ENCODE peak calls at places on chromosomes 1 and 21, in five cellular contexts. One of them, this sample, is unnamed.

GRCh38 chr1:1631793-1632420 is at the start of gene MMP23B:
- DNase-seq in stimulated activated CD4-positive, alpha-beta T cell treated with anti-CD3 and anti-CD28 coated beads, TNF-alpha, amount 100 ng/mL, for 1 hour: no peak
- DNase-seq in cardiac fibroblast: no peak
- DNase-seq in amniotic stem cell: no peak
- DNase-seq in NCI-H1694 treated with DMSO at 0.1 percent for 48 hours: no peak
- DNase-seq in this sample: no peak

GRCh38 chr1:25909062-25909461 is 2.8 kb upstream of the STMN1 start:
- DNase-seq in stimulated activated CD4-positive, alpha-beta T cell treated with anti-CD3 and anti-CD28 coated beads, TNF-alpha, amount 100 ng/mL, for 1 hour: no peak
- DNase-seq in cardiac fibroblast: no peak
- DNase-seq in amniotic stem cell: no peak
- DNase-seq in NCI-H1694 treated with DMSO at 0.1 percent for 48 hours: no peak
- DNase-seq in this sample: no peak

GRCh38 chr1:241808265-241808664 is 39.7 kb upstream of the EXO1 start:
- DNase-seq in stimulated activated CD4-positive, alpha-beta T cell treated with anti-CD3 and anti-CD28 coated beads, TNF-alpha, amount 100 ng/mL, for 1 hour: no peak
- DNase-seq in cardiac fibroblast: peak
- DNase-seq in amniotic stem cell: no peak
- DNase-seq in NCI-H1694 treated with DMSO at 0.1 percent for 48 hours: no peak
- DNase-seq in this sample: no peak

GRCh38 chr1:84541679-84542078 is 32.6 kb downstream of the CTBS start:
- DNase-seq in stimulated activated CD4-positive, alpha-beta T cell treated with anti-CD3 and anti-CD28 coated beads, TNF-alpha, amount 100 ng/mL, for 1 hour: no peak
- DNase-seq in cardiac fibroblast: peak
- DNase-seq in amniotic stem cell: no peak
- DNase-seq in NCI-H1694 treated with DMSO at 0.1 percent for 48 hours: peak
- DNase-seq in this sample: no peak

GRCh38 chr1:19390901-19391595 is 78.9 kb downstream of the SLC66A1 start:
- DNase-seq in stimulated activated CD4-positive, alpha-beta T cell treated with anti-CD3 and anti-CD28 coated beads, TNF-alpha, amount 100 ng/mL, for 1 hour: peak
- DNase-seq in cardiac fibroblast: peak
- DNase-seq in amniotic stem cell: peak
- DNase-seq in NCI-H1694 treated with DMSO at 0.1 percent for 48 hours: no peak
- DNase-seq in this sample: peak

GRCh38 chr1:19250629-19251304 is 557 bp downstream of the EMC1 start:
- DNase-seq in stimulated activated CD4-positive, alpha-beta T cell treated with anti-CD3 and anti-CD28 coated beads, TNF-alpha, amount 100 ng/mL, for 1 hour: no peak
- DNase-seq in cardiac fibroblast: peak
- DNase-seq in amniotic stem cell: no peak
- DNase-seq in NCI-H1694 treated with DMSO at 0.1 percent for 48 hours: no peak
- DNase-seq in this sample: no peak

GRCh38 chr1:90964444-90965035 is 57.3 kb downstream of the ZNF644 start:
- DNase-seq in stimulated activated CD4-positive, alpha-beta T cell treated with anti-CD3 and anti-CD28 coated beads, TNF-alpha, amount 100 ng/mL, for 1 hour: no peak
- DNase-seq in cardiac fibroblast: peak
- DNase-seq in amniotic stem cell: no peak
- DNase-seq in NCI-H1694 treated with DMSO at 0.1 percent for 48 hours: peak
- DNase-seq in this sample: no peak

GRCh38 chr21:44793269-44794030 is 8.2 kb downstream of the UBE2G2 start:
- DNase-seq in stimulated activated CD4-positive, alpha-beta T cell treated with anti-CD3 and anti-CD28 coated beads, TNF-alpha, amount 100 ng/mL, for 1 hour: peak
- DNase-seq in cardiac fibroblast: peak
- DNase-seq in amniotic stem cell: no peak
- DNase-seq in NCI-H1694 treated with DMSO at 0.1 percent for 48 hours: peak
- DNase-seq in this sample: no peak

This sample was measured in natural killer cell.